ENCODE peak calls at places on chromosomes 4 and X, in five cellular contexts. One of them, this sample, is unnamed.
A peak's percentile ranks its signal among the peaks of the same experiment; 100 is the strongest.

GRCh38 chrX:39263946-39264483 is 462.8 kb downstream of the MID1IP1 start:
- DNase-seq in uterus: no peak
- DNase-seq in ovary: no peak
- DNase-seq in NB4: no peak
- DNase-seq in A549: no peak
- DNase-seq in this sample: no peak

GRCh38 chrX:19389217-19389616 is 45.5 kb downstream of the PDHA1 start:
- DNase-seq in ovary: no peak
- DNase-seq in NB4: peak; percentile 7
- DNase-seq in uterus: no peak
- DNase-seq in A549: no peak
- DNase-seq in this sample: no peak

GRCh38 chr4:176270669-176271068 is 1.6 kb upstream of the ASB5 start:
- DNase-seq in A549: peak; percentile 73
- DNase-seq in ovary: no peak
- DNase-seq in NB4: peak; percentile 4
- DNase-seq in uterus: no peak
- DNase-seq in this sample: no peak

GRCh38 chr4:110085131-110085530 is 113.3 kb downstream of the ELOVL6 start:
- DNase-seq in uterus: no peak
- DNase-seq in A549: no peak
- DNase-seq in NB4: peak; percentile 7
- DNase-seq in ovary: no peak
- DNase-seq in this sample: peak; percentile 64

GRCh38 chr4:140152015-140152703 is 1.8 kb downstream of the MAML3 start:
- DNase-seq in A549: peak; percentile 61
- DNase-seq in NB4: no peak
- DNase-seq in ovary: peak; percentile 85
- DNase-seq in uterus: peak; percentile 78
- DNase-seq in this sample: peak; percentile 81

GRCh38 chr4:7857238-7857701 is 82.4 kb downstream of the AFAP1 start:
- DNase-seq in A549: no peak
- DNase-seq in NB4: no peak
- DNase-seq in uterus: peak; percentile 46
- DNase-seq in ovary: no peak
- DNase-seq in this sample: no peak

GRCh38 chrX:19698125-19698524 is 182.8 kb upstream of the MAP3K15 start:
- DNase-seq in A549: no peak
- DNase-seq in uterus: no peak
- DNase-seq in NB4: no peak
- DNase-seq in ovary: no peak
- DNase-seq in this sample: peak; percentile 28

GRCh38 chr4:101200561-101200960 is 146.8 kb downstream of the PPP3CA start:
- DNase-seq in ovary: no peak
- DNase-seq in uterus: no peak
- DNase-seq in A549: peak; percentile 40
- DNase-seq in NB4: peak; percentile 85
- DNase-seq in this sample: no peak

GRCh38 chr4:89737888-89738287 is 99.1 kb downstream of the SNCA start:
- DNase-seq in A549: no peak
- DNase-seq in NB4: no peak
- DNase-seq in ovary: no peak
- DNase-seq in uterus: no peak
- DNase-seq in this sample: no peak

GRCh38 chr4:73661646-73662119 is 41.4 kb upstream of the RASSF6 start:
- DNase-seq in uterus: no peak
- DNase-seq in A549: no peak
- DNase-seq in NB4: no peak
- DNase-seq in ovary: no peak
- DNase-seq in this sample: no peak

GRCh38 chr4:64305565-64306254 is 103.5 kb downstream of the TECRL start:
- DNase-seq in uterus: no peak
- DNase-seq in NB4: no peak
- DNase-seq in ovary: no peak
- DNase-seq in A549: no peak
- DNase-seq in this sample: no peak

GRCh38 chr4:174714393-174715211 is 114.4 kb downstream of the GLRA3 start:
- DNase-seq in uterus: no peak
- DNase-seq in A549: peak; percentile 36
- DNase-seq in ovary: no peak
- DNase-seq in NB4: peak; percentile 50
- DNase-seq in this sample: no peak

GRCh38 chr4:40056722-40057539 is at the start of gene N4BP2:
- DNase-seq in ovary: peak; percentile 92
- DNase-seq in uterus: peak; percentile 83
- DNase-seq in A549: peak; percentile 59
- DNase-seq in NB4: peak; percentile 94
- DNase-seq in this sample: peak; percentile 98

GRCh38 chrX:153638041-153638371 is 9.0 kb upstream of the DUSP9 start:
- DNase-seq in A549: no peak
- DNase-seq in uterus: no peak
- DNase-seq in ovary: no peak
- DNase-seq in NB4: no peak
- DNase-seq in this sample: peak; percentile 41

GRCh38 chrX:153635788-153636668 is 11.0 kb upstream of the DUSP9 start:
- DNase-seq in uterus: no peak
- DNase-seq in NB4: peak; percentile 73
- DNase-seq in ovary: no peak
- DNase-seq in A549: peak; percentile 79
- DNase-seq in this sample: no peak

GRCh38 chrX:153636716-153637115 is 10.3 kb upstream of the DUSP9 start:
- DNase-seq in A549: no peak
- DNase-seq in uterus: no peak
- DNase-seq in ovary: no peak
- DNase-seq in NB4: no peak
- DNase-seq in this sample: no peak

GRCh38 chrX:153638436-153639176 is 8.4 kb upstream of the DUSP9 start:
- DNase-seq in uterus: no peak
- DNase-seq in A549: no peak
- DNase-seq in NB4: no peak
- DNase-seq in ovary: no peak
- DNase-seq in this sample: no peak

DNA sequence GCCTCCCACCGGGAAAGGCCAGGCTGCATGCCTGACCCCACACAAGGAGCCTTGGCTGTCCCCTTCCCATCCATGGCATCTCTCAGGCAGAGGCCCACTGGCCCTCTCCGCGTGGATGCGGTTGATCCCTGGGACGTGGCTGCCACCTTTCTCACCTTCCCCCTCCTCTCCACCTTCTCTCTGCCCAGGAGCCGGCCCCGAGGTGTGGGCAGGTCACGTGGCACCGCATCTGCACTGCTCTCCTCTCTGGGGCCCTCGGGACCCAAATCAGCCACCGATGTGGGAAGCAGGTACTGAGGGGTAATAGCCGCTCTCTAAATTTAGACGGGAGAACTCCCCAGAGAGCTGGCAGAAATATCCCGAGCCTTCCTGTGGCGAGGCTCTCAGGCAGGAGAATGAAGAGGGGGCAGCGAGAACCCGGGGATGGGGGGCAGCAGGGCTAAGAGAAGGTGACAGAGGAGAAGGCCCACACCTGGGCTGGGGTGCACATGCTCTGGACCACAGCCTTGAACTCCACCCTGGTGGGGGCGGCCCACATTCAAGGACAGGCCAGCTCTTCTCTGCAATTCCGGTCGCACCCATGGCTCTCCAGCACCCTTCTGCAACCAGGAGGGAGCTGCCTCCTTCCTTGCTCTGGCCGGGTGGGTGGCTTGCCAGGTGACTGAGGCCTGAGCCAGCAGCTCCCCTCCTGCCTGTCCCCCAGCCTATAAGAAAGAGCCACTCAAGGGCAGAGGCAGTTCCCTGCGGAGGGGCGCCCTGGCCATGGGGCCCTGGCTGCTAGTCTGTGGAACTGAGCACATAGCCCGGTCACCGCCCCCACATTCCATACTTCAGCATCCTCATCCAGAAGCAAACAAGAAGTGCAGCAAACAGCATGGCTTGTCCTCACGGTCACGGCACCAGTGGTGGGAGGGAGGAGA is 9.6 kb upstream of the DUSP9 start:
- DNase-seq in A549: no peak
- DNase-seq in ovary: peak; percentile 18
- DNase-seq in uterus: no peak
- DNase-seq in NB4: no peak
- DNase-seq in this sample: no peak
- TF ChIP-seq POLR2A in A549: no peak
- TF ChIP-seq POLR2A in ovary: no peak
- TF ChIP-seq POLR2A in uterus: no peak
- TF ChIP-seq POLR2A in NB4: no peak
- TF ChIP-seq POLR2A in this sample: no peak

GRCh38 chrX:55160685-55161552 is 59.2 kb upstream of the PAGE5 start:
- DNase-seq in uterus: peak; percentile 90
- DNase-seq in ovary: peak; percentile 90
- DNase-seq in NB4: peak; percentile 89
- DNase-seq in A549: peak; percentile 55
- DNase-seq in this sample: peak; percentile 95
- TF ChIP-seq POLR2A in uterus: peak; percentile 74
- TF ChIP-seq POLR2A in ovary: peak; percentile 78
- TF ChIP-seq POLR2A in NB4: peak; percentile 52
- TF ChIP-seq POLR2A in A549: peak; percentile 82
- TF ChIP-seq POLR2A in this sample: peak; percentile 86

GRCh38 chrX:49190783-49191032 is 4.5 kb upstream of the PRICKLE3 start:
- DNase-seq in A549: no peak
- DNase-seq in ovary: no peak
- DNase-seq in uterus: no peak
- DNase-seq in NB4: no peak
- DNase-seq in this sample: no peak
- TF ChIP-seq POLR2A in A549: peak; percentile 44
- TF ChIP-seq POLR2A in ovary: peak; percentile 50
- TF ChIP-seq POLR2A in uterus: peak; percentile 29
- TF ChIP-seq POLR2A in NB4: peak; percentile 28
- TF ChIP-seq POLR2A in this sample: no peak

DNA sequence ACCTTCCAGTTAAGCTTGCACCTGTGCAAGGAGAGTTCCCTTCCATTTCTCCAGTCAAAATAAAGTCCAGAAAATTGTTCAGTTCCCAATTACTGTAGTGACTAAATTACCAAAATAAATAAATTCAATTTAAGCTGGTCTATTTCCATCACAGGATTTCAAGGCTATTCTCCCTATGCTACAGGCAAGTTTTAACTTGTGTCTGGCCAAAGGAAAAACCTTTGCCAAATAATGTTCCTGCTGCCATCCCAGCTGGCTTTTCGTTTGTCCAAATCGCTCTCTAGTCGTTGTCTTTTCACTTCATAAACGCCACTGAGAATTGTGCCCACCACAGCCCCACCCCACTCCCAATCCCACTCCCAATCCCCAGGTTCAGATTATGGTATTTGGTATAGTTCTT is 2.4 kb downstream of the KCTD8 start:
- DNase-seq in uterus: no peak
- DNase-seq in NB4: no peak
- DNase-seq in A549: no peak
- DNase-seq in ovary: no peak
- DNase-seq in this sample: no peak
- TF ChIP-seq POLR2A in uterus: no peak
- TF ChIP-seq POLR2A in NB4: no peak
- TF ChIP-seq POLR2A in A549: no peak
- TF ChIP-seq POLR2A in ovary: no peak
- TF ChIP-seq POLR2A in this sample: no peak

GRCh38 chrX:71254092-71254941 is at the start of gene ZMYM3:
- DNase-seq in uterus: peak; percentile 85
- DNase-seq in A549: peak; percentile 85
- DNase-seq in ovary: peak; percentile 86
- DNase-seq in NB4: peak; percentile 92
- DNase-seq in this sample: peak; percentile 87
- TF ChIP-seq POLR2A in uterus: peak; percentile 48
- TF ChIP-seq POLR2A in A549: no peak
- TF ChIP-seq POLR2A in ovary: no peak
- TF ChIP-seq POLR2A in NB4: peak; percentile 38
- TF ChIP-seq POLR2A in this sample: no peak

GRCh38 chr4:86980230-86980629 is 45.4 kb downstream of the AFF1 start:
- DNase-seq in NB4: no peak
- DNase-seq in uterus: no peak
- DNase-seq in A549: no peak
- DNase-seq in ovary: no peak
- DNase-seq in this sample: no peak

GRCh38 chr4:86977621-86978184 is 42.9 kb downstream of the AFF1 start:
- DNase-seq in A549: peak; percentile 76
- DNase-seq in ovary: no peak
- DNase-seq in uterus: no peak
- DNase-seq in NB4: peak; percentile 37
- DNase-seq in this sample: no peak

GRCh38 chr4:86976801-86977485 is 42.1 kb downstream of the AFF1 start:
- DNase-seq in uterus: no peak
- DNase-seq in NB4: no peak
- DNase-seq in ovary: no peak
- DNase-seq in A549: no peak
- DNase-seq in this sample: no peak

GRCh38 chr4:86978709-86979108 is 43.9 kb downstream of the AFF1 start:
- DNase-seq in uterus: no peak
- DNase-seq in A549: no peak
- DNase-seq in NB4: no peak
- DNase-seq in ovary: no peak
- DNase-seq in this sample: no peak

GRCh38 chr4:86981789-86982188 is 47.0 kb downstream of the AFF1 start:
- DNase-seq in ovary: no peak
- DNase-seq in uterus: no peak
- DNase-seq in A549: no peak
- DNase-seq in NB4: no peak
- DNase-seq in this sample: no peak
- TF ChIP-seq POLR2A in ovary: no peak
- TF ChIP-seq POLR2A in uterus: no peak
- TF ChIP-seq POLR2A in A549: no peak
- TF ChIP-seq POLR2A in NB4: no peak
- TF ChIP-seq POLR2A in this sample: no peak

DNA sequence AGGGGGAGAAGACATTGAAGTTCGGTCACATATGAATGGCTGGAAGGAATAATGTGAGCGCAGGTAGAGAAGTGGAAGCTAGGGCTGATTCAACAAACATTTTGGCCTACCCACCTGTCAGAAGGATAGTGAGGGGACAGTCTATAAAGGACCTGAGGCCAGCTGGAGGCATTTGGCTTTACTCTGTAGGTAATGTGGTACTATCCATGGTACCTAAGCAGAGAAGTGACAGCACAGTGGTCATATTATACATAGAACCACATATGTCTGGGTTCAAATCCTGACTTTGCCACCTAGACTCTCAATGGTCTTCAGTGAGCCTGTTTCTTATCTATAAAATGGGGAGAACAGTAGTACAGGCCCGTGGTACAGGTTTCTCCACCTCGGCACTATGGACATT is 257.1 kb downstream of the EVC2 start:
- DNase-seq in ovary: no peak
- DNase-seq in A549: no peak
- DNase-seq in uterus: no peak
- DNase-seq in NB4: no peak
- DNase-seq in this sample: no peak
- TF ChIP-seq POLR2A in ovary: no peak
- TF ChIP-seq POLR2A in A549: no peak
- TF ChIP-seq POLR2A in uterus: no peak
- TF ChIP-seq POLR2A in NB4: no peak
- TF ChIP-seq POLR2A in this sample: no peak

GRCh38 chrX:66015906-66016689 is 23.8 kb downstream of the VSIG4 start:
- DNase-seq in ovary: no peak
- DNase-seq in NB4: no peak
- DNase-seq in A549: no peak
- DNase-seq in uterus: no peak
- DNase-seq in this sample: no peak
- TF ChIP-seq POLR2A in ovary: no peak
- TF ChIP-seq POLR2A in NB4: peak; percentile 23
- TF ChIP-seq POLR2A in A549: no peak
- TF ChIP-seq POLR2A in uterus: no peak
- TF ChIP-seq POLR2A in this sample: no peak

This sample was measured in upper lobe of left lung.